ENCODE peak calls at places on chromosomes 4 and X, in ten cellular contexts. S is pulmonary artery endothelial cell; B is SHP77; R is A172; M is ecto neural progenitor cell; G is smooth muscle cell of the brain vasculature; L is T-helper 2 cell; T is NCI-H1092 treated with DMSO at 0.1 percent for 48 hours; O is PC-9; I is activated T-cell treated with anti-CD3 and anti-CD28 coated beads, Interleukin-2, amount 50 U/mL, for 4 hours. V is an unnamed sample.

GRCh38 chrX:131081772-131082755 is 23.9 kb downstream of the ARHGAP36 start:
- DNase-seq in S (no peak), O (no peak), R (no peak), L (no peak), T (no peak), I (no peak), B (no peak), M (no peak), G (no peak), V (no peak)

GRCh38 chr4:112098841-112099240 is 46.4 kb upstream of the FAM241A start:
- DNase-seq in M (no peak), B (no peak), I (no peak), S (no peak), G (no peak), T (no peak), O (no peak), L (no peak), R (no peak), V (no peak)

GRCh38 chrX:19627081-19627480 is 111.8 kb upstream of the MAP3K15 start:
- DNase-seq in M (no peak), B (no peak), T (no peak), L (no peak), O (no peak), I (no peak), G (no peak), S (no peak), R (no peak), V (no peak)

GRCh38 chr4:113260671-113261070 is 211.2 kb downstream of the ANK2 start:
- DNase-seq in L (no peak), I (no peak), T (no peak), B (no peak), O (no peak), S (no peak), M (no peak), R (no peak), G (no peak), V (no peak)

GRCh38 chr4:22490718-22491330 is 25.0 kb downstream of the ADGRA3 start:
- DNase-seq in I (no peak), B (no peak), T (no peak), O (no peak), S (no peak), M (no peak), L (no peak), G (no peak), R (no peak), V (no peak)

GRCh38 chrX:141701081-141701480 is 2.5 kb upstream of the SPANXD start:
- DNase-seq in T (no peak), M (no peak), B (no peak), L (no peak), S (no peak), R (peak; percentile 22), O (no peak), I (no peak), G (no peak), V (no peak)

GRCh38 chr4:184283659-184284335 is 66.1 kb upstream of the ENPP6 start:
- DNase-seq in R (no peak), T (no peak), L (no peak), G (no peak), M (no peak), O (no peak), B (no peak), I (no peak), S (no peak), V (no peak)

GRCh38 chr4:6619116-6619465 is 21.4 kb upstream of the MRFAP1 start:
- DNase-seq in T (no peak), B (no peak), M (no peak), R (no peak), S (no peak), G (no peak), L (no peak), O (no peak), I (no peak), V (no peak)

GRCh38 chr4:55175779-55176231 is 50.4 kb upstream of the KDR start:
- DNase-seq in I (no peak), B (no peak), R (peak; percentile 86), L (no peak), S (no peak), M (no peak), G (no peak), O (peak; percentile 29), T (no peak), V (no peak)

GRCh38 chrX:129773649-129774458 is 5.9 kb upstream of the SASH3 start:
- DNase-seq in R (no peak), O (no peak), I (no peak), T (no peak), M (no peak), L (no peak), B (no peak), G (no peak), S (no peak), V (no peak)

GRCh38 chr4:41882622-41883347 is 52.4 kb upstream of the TMEM33 start:
- DNase-seq in R (peak; percentile 17), M (peak; percentile 68), T (peak; percentile 41), O (peak; percentile 44), B (no peak), L (peak; percentile 34), S (no peak), G (no peak), I (peak; percentile 42), V (no peak)

GRCh38 chr4:176376032-176376614 is 56.4 kb downstream of the SPCS3 start:
- DNase-seq in M (no peak), R (peak; percentile 30), G (no peak), S (no peak), O (no peak), L (no peak), I (no peak), T (peak; percentile 28), B (no peak), V (no peak)

GRCh38 chr4:112519689-112520597 is 4.0 kb upstream of the NEUROG2 start:
- DNase-seq in T (no peak), L (no peak), R (no peak), M (peak; percentile 72), G (no peak), B (no peak), I (no peak), S (no peak), O (no peak), V (no peak)

GRCh38 chrX:110026099-110026844 is 23.4 kb downstream of the TMEM164 start:
- DNase-seq in R (peak; percentile 64), L (no peak), B (no peak), G (no peak), O (peak; percentile 48), S (peak; percentile 36), I (no peak), M (no peak), T (no peak), V (no peak)

GRCh38 chrX:120677017-120677652 is 47.3 kb upstream of the C1GALT1C1 start:
- DNase-seq in M (no peak), L (no peak), I (no peak), R (no peak), G (no peak), T (no peak), S (no peak), O (no peak), B (no peak), V (no peak)

GRCh38 chr4:119477412-119478053 is 151.1 kb downstream of the PDE5A start:
- DNase-seq in M (no peak), S (no peak), T (no peak), B (no peak), O (no peak), I (no peak), R (no peak), G (no peak), L (no peak), V (no peak)

GRCh38 chrX:40644821-40645358 is 2.5 kb downstream of the CXorf38 start:
- DNase-seq in L (peak; percentile 1), O (peak; percentile 12), G (peak; percentile 33), T (no peak), M (no peak), R (peak; percentile 75), B (no peak), I (peak; percentile 19), S (peak; percentile 13), V (peak; percentile 39)

GRCh38 chr4:33323393-33323792 is 2603.2 kb downstream of the PCDH7 start:
- DNase-seq in S (no peak), R (no peak), O (no peak), I (no peak), B (no peak), T (no peak), G (no peak), L (no peak), M (no peak), V (no peak)

GRCh38 chr4:124710253-124710849 is 2.2 kb downstream of the ANKRD50 start:
- DNase-seq in S (no peak), G (no peak), B (no peak), R (no peak), I (no peak), T (no peak), M (no peak), L (no peak), O (no peak), V (no peak)

GRCh38 chr4:182212211-182212761 is 30.9 kb upstream of the TENM3 start:
- DNase-seq in O (no peak), M (peak; percentile 52), G (peak; percentile 36), S (no peak), B (no peak), L (no peak), I (no peak), T (peak; percentile 47), R (no peak), V (no peak)

V was measured in T-helper 22 cell.